ENCODE peak calls at places on chromosomes 1 and 21, in seven cellular contexts. F is immature natural killer cell; Y is activated naive CD8-positive, alpha-beta T cell treated with anti-CD3 and anti-CD28 coated beads, Interleukin-2, amount 50 U/mL, for 24 hours; N is OCI-LY7; R is CD4-positive, CD25-positive, alpha-beta regulatory T cell; S is activated CD4-positive, alpha-beta T cell treated with anti-CD3 and anti-CD28 coated beads, Interleukin-2, amount 10 ng/mL, durations not matched to agents 7 days and 5 days; B is HL-60. M is an unnamed sample.

GRCh38 chr1:39969531-39970270 is 14.8 kb downstream of the MFSD2A start:
- DNase-seq in F (no peak), Y (no peak), N (no peak), R (no peak), S (no peak), B (peak), M (no peak)

GRCh38 chr1:85801520-85801919 is 93.3 kb upstream of the ZNHIT6 start:
- DNase-seq in F (no peak), Y (no peak), N (no peak), R (no peak), S (no peak), B (no peak), M (no peak)

GRCh38 chr1:29685387-29685786 is 449.1 kb downstream of the PTPRU start:
- DNase-seq in F (no peak), Y (no peak), N (no peak), R (no peak), S (no peak), B (no peak), M (no peak)

GRCh38 chr1:154940880-154941228 is 4.3 kb upstream of the PMVK start:
- DNase-seq in F (no peak), Y (no peak), N (peak), R (no peak), S (no peak), B (no peak), M (no peak)

GRCh38 chr1:192826791-192827477 is 18.1 kb downstream of the RGS2 start:
- DNase-seq in F (no peak), Y (no peak), N (no peak), R (no peak), S (no peak), B (no peak), M (no peak)

GRCh38 chr1:61480273-61480672 is 244.7 kb downstream of the TM2D1 start:
- DNase-seq in F (no peak), Y (no peak), N (no peak), R (no peak), S (no peak), B (no peak), M (no peak)

GRCh38 chr1:160328171-160328570 is 14.9 kb downstream of the COPA start:
- DNase-seq in F (no peak), Y (no peak), N (no peak), R (no peak), S (no peak), B (no peak), M (no peak)

GRCh38 chr21:34133802-34134201 is 60.4 kb downstream of the MRPS6 start:
- DNase-seq in F (no peak), Y (no peak), N (no peak), R (no peak), S (no peak), B (no peak), M (no peak)

GRCh38 chr1:79005945-79006344 is 585 bp downstream of the ADGRL4 start:
- DNase-seq in F (no peak), Y (no peak), N (no peak), R (no peak), S (no peak), B (no peak), M (no peak)

GRCh38 chr1:228286505-228287417 is 78.9 kb downstream of the OBSCN start:
- DNase-seq in F (no peak), Y (no peak), N (no peak), R (no peak), S (no peak), B (no peak), M (no peak)

GRCh38 chr1:26768755-26769154 is 19.0 kb upstream of the PIGV start:
- DNase-seq in F (no peak), Y (no peak), N (no peak), R (no peak), S (no peak), B (no peak), M (no peak)

GRCh38 chr1:98523256-98523655 is 138.3 kb upstream of the SNX7 start:
- DNase-seq in F (no peak), Y (no peak), N (no peak), R (no peak), S (no peak), B (no peak), M (no peak)

GRCh38 chr1:36207339-36207738 is 16.9 kb upstream of the THRAP3 start:
- DNase-seq in F (no peak), Y (no peak), N (peak), R (no peak), S (no peak), B (no peak), M (no peak)

GRCh38 chr21:42423197-42423675 is 19.5 kb downstream of the UBASH3A start:
- DNase-seq in F (peak), Y (peak), N (no peak), R (no peak), S (peak), B (no peak), M (peak)

GRCh38 chr21:21064353-21064752 is 66.1 kb downstream of the NCAM2 start:
- DNase-seq in F (no peak), Y (no peak), N (no peak), R (no peak), S (no peak), B (no peak), M (no peak)

GRCh38 chr1:40396420-40396819 is 22.9 kb downstream of the SMAP2 start:
- DNase-seq in F (no peak), Y (no peak), N (peak), R (no peak), S (no peak), B (peak), M (no peak)

GRCh38 chr1:41799723-41800122 is 119.0 kb downstream of the HIVEP3 start:
- DNase-seq in F (no peak), Y (no peak), N (no peak), R (no peak), S (no peak), B (no peak), M (no peak)

GRCh38 chr1:68301538-68301937 is 69.2 kb upstream of the WLS start:
- DNase-seq in F (no peak), Y (no peak), N (no peak), R (no peak), S (no peak), B (no peak), M (no peak)

GRCh38 chr1:41315482-41315823 is 45.8 kb upstream of the FOXO6 start:
- DNase-seq in F (no peak), Y (no peak), N (no peak), R (no peak), S (no peak), B (no peak), M (no peak)

GRCh38 chr1:93275634-93276295 is 69.9 kb upstream of the DR1 start:
- DNase-seq in F (no peak), Y (no peak), N (no peak), R (no peak), S (no peak), B (no peak), M (no peak)

M was measured in central memory CD4-positive, alpha-beta T cell.